ENCODE peak calls at places on chromosome 5, in six cellular contexts. One of them, this sample, is unnamed.

GRCh38 chr5:58452566-58453258 is 7.2 kb downstream of the PLK2 start:
- DNase-seq in mammary epithelial cell: no peak
- DNase-seq in OCI-M1: no peak
- DNase-seq in lung: no peak
- DNase-seq in cardiac fibroblast: peak; percentile 78
- DNase-seq in renal cortical epithelial cell: peak; percentile 65
- DNase-seq in this sample: no peak

GRCh38 chr5:25516136-25516535 is 871.4 kb upstream of the CDH10 start:
- DNase-seq in mammary epithelial cell: no peak
- DNase-seq in OCI-M1: no peak
- DNase-seq in lung: no peak
- DNase-seq in cardiac fibroblast: no peak
- DNase-seq in renal cortical epithelial cell: no peak
- DNase-seq in this sample: peak; percentile 76

GRCh38 chr5:38595149-38595725 is 38.8 kb upstream of the LIFR start:
- DNase-seq in mammary epithelial cell: peak; percentile 59
- DNase-seq in OCI-M1: no peak
- DNase-seq in lung: no peak
- DNase-seq in cardiac fibroblast: peak; percentile 84
- DNase-seq in renal cortical epithelial cell: peak; percentile 94
- DNase-seq in this sample: no peak

GRCh38 chr5:43038523-43038989 is 1.6 kb downstream of the ANXA2R start:
- DNase-seq in mammary epithelial cell: no peak
- DNase-seq in OCI-M1: peak; percentile 78
- DNase-seq in lung: no peak
- DNase-seq in cardiac fibroblast: no peak
- DNase-seq in renal cortical epithelial cell: no peak
- DNase-seq in this sample: no peak

GRCh38 chr5:169100735-169101075 is 200.2 kb downstream of the SLIT3 start:
- DNase-seq in mammary epithelial cell: peak; percentile 94
- DNase-seq in OCI-M1: no peak
- DNase-seq in lung: no peak
- DNase-seq in cardiac fibroblast: peak; percentile 11
- DNase-seq in renal cortical epithelial cell: peak; percentile 7
- DNase-seq in this sample: no peak

GRCh38 chr5:179280095-179280490 is 65.2 kb downstream of the ADAMTS2 start:
- DNase-seq in mammary epithelial cell: no peak
- DNase-seq in OCI-M1: no peak
- DNase-seq in lung: no peak
- DNase-seq in cardiac fibroblast: no peak
- DNase-seq in renal cortical epithelial cell: no peak
- DNase-seq in this sample: no peak

GRCh38 chr5:128774605-128775004 is 190.7 kb upstream of the SLC27A6 start:
- DNase-seq in mammary epithelial cell: peak; percentile 22
- DNase-seq in OCI-M1: peak; percentile 68
- DNase-seq in lung: no peak
- DNase-seq in cardiac fibroblast: peak; percentile 81
- DNase-seq in renal cortical epithelial cell: no peak
- DNase-seq in this sample: no peak

GRCh38 chr5:8184455-8185063 is 315.6 kb downstream of the MTRR start:
- DNase-seq in mammary epithelial cell: peak; percentile 4
- DNase-seq in OCI-M1: peak; percentile 61
- DNase-seq in lung: no peak
- DNase-seq in cardiac fibroblast: peak; percentile 19
- DNase-seq in renal cortical epithelial cell: peak; percentile 10
- DNase-seq in this sample: no peak

GRCh38 chr5:73902327-73903051 is 276.5 kb downstream of the ARHGEF28 start:
- DNase-seq in mammary epithelial cell: peak; percentile 48
- DNase-seq in OCI-M1: peak; percentile 70
- DNase-seq in lung: no peak
- DNase-seq in cardiac fibroblast: peak; percentile 81
- DNase-seq in renal cortical epithelial cell: peak; percentile 56
- DNase-seq in this sample: peak; percentile 100

GRCh38 chr5:168207450-168208029 is 83.9 kb upstream of the WWC1 start:
- DNase-seq in mammary epithelial cell: peak; percentile 2
- DNase-seq in OCI-M1: no peak
- DNase-seq in lung: no peak
- DNase-seq in cardiac fibroblast: no peak
- DNase-seq in renal cortical epithelial cell: no peak
- DNase-seq in this sample: no peak

GRCh38 chr5:157670662-157671591 is at the start of gene C5orf52:
- DNase-seq in mammary epithelial cell: no peak
- DNase-seq in OCI-M1: no peak
- DNase-seq in lung: no peak
- DNase-seq in cardiac fibroblast: peak; percentile 23
- DNase-seq in renal cortical epithelial cell: peak; percentile 31
- DNase-seq in this sample: no peak

GRCh38 chr5:1108008-1108864 is 3.6 kb downstream of the SLC12A7 start:
- DNase-seq in mammary epithelial cell: no peak
- DNase-seq in OCI-M1: no peak
- DNase-seq in lung: no peak
- DNase-seq in cardiac fibroblast: no peak
- DNase-seq in renal cortical epithelial cell: no peak
- DNase-seq in this sample: no peak

GRCh38 chr5:151708126-151708525 is 21.4 kb upstream of the SPARC start:
- DNase-seq in mammary epithelial cell: no peak
- DNase-seq in OCI-M1: no peak
- DNase-seq in lung: no peak
- DNase-seq in cardiac fibroblast: no peak
- DNase-seq in renal cortical epithelial cell: peak; percentile 88
- DNase-seq in this sample: no peak

GRCh38 chr5:8340739-8341344 is 471.9 kb downstream of the MTRR start:
- DNase-seq in mammary epithelial cell: peak; percentile 6
- DNase-seq in OCI-M1: peak; percentile 36
- DNase-seq in lung: no peak
- DNase-seq in cardiac fibroblast: peak; percentile 47
- DNase-seq in renal cortical epithelial cell: peak; percentile 9
- DNase-seq in this sample: no peak

GRCh38 chr5:160064979-160065619 is 54.2 kb downstream of the PWWP2A start:
- DNase-seq in mammary epithelial cell: peak; percentile 77
- DNase-seq in OCI-M1: no peak
- DNase-seq in lung: no peak
- DNase-seq in cardiac fibroblast: no peak
- DNase-seq in renal cortical epithelial cell: peak; percentile 18
- DNase-seq in this sample: no peak

GRCh38 chr5:169567079-169567478 is 16.5 kb upstream of the SPDL1 start:
- DNase-seq in mammary epithelial cell: peak; percentile 28
- DNase-seq in OCI-M1: no peak
- DNase-seq in lung: no peak
- DNase-seq in cardiac fibroblast: peak; percentile 52
- DNase-seq in renal cortical epithelial cell: peak; percentile 41
- DNase-seq in this sample: no peak

GRCh38 chr5:50711280-50711679 is 44.8 kb downstream of the PARP8 start:
- DNase-seq in mammary epithelial cell: no peak
- DNase-seq in OCI-M1: peak; percentile 95
- DNase-seq in lung: no peak
- DNase-seq in cardiac fibroblast: peak; percentile 1
- DNase-seq in renal cortical epithelial cell: peak; percentile 53
- DNase-seq in this sample: no peak

GRCh38 chr5:126972062-126972895 is 58.1 kb downstream of the MARCHF3 start:
- DNase-seq in mammary epithelial cell: peak; percentile 3
- DNase-seq in OCI-M1: peak; percentile 74
- DNase-seq in lung: no peak
- DNase-seq in cardiac fibroblast: peak; percentile 62
- DNase-seq in renal cortical epithelial cell: no peak
- DNase-seq in this sample: no peak

GRCh38 chr5:74027732-74028338 is 401.8 kb downstream of the ARHGEF28 start:
- DNase-seq in mammary epithelial cell: no peak
- DNase-seq in OCI-M1: no peak
- DNase-seq in lung: no peak
- DNase-seq in cardiac fibroblast: no peak
- DNase-seq in renal cortical epithelial cell: no peak
- DNase-seq in this sample: no peak

GRCh38 chr5:150778517-150779396 is at the start of gene SMIM3:
- DNase-seq in mammary epithelial cell: peak; percentile 72
- DNase-seq in OCI-M1: peak; percentile 85
- DNase-seq in lung: peak; percentile 80
- DNase-seq in cardiac fibroblast: peak; percentile 79
- DNase-seq in renal cortical epithelial cell: peak; percentile 49
- DNase-seq in this sample: no peak

GRCh38 chr5:131171276-131171815 is 602 bp downstream of the LYRM7 start:
- DNase-seq in mammary epithelial cell: peak; percentile 59
- DNase-seq in OCI-M1: no peak
- DNase-seq in lung: no peak
- DNase-seq in cardiac fibroblast: no peak
- DNase-seq in renal cortical epithelial cell: peak; percentile 8
- DNase-seq in this sample: no peak

This sample was measured in NCI-H446 treated with DMSO at 0.1 percent for 48 hours.